ENCODE peak calls at places on chromosome 15, in four cellular contexts. One of them, this sample, is unnamed.

GRCh38 chr15:91849749-91850161 is 3.8 kb upstream of the SLCO3A1 start:
- DNase-seq in astrocyte of the spinal cord: peak; percentile 57
- DNase-seq in GM04504: peak; percentile 15
- DNase-seq in cardiac muscle cell: peak; percentile 79
- DNase-seq in this sample: peak; percentile 36

GRCh38 chr15:34616613-34617012 is 33.2 kb upstream of the GOLGA8B start:
- DNase-seq in astrocyte of the spinal cord: peak; percentile 40
- DNase-seq in GM04504: peak; percentile 9
- DNase-seq in cardiac muscle cell: peak; percentile 35
- DNase-seq in this sample: peak; percentile 54

GRCh38 chr15:60076582-60077263 is 72.6 kb downstream of the FOXB1 start:
- DNase-seq in astrocyte of the spinal cord: no peak
- DNase-seq in GM04504: no peak
- DNase-seq in cardiac muscle cell: no peak
- DNase-seq in this sample: no peak

GRCh38 chr15:92391640-92392039 is 2.0 kb upstream of the ST8SIA2 start:
- DNase-seq in astrocyte of the spinal cord: peak; percentile 37
- DNase-seq in GM04504: no peak
- DNase-seq in cardiac muscle cell: peak; percentile 23
- DNase-seq in this sample: peak; percentile 19

GRCh38 chr15:99177679-99178078 is 71.7 kb downstream of the TTC23 start:
- DNase-seq in astrocyte of the spinal cord: no peak
- DNase-seq in GM04504: no peak
- DNase-seq in cardiac muscle cell: no peak
- DNase-seq in this sample: no peak

GRCh38 chr15:53611145-53611920 is 148.1 kb downstream of the WDR72 start:
- DNase-seq in astrocyte of the spinal cord: peak; percentile 65
- DNase-seq in GM04504: no peak
- DNase-seq in cardiac muscle cell: no peak
- DNase-seq in this sample: no peak

GRCh38 chr15:64732156-64732860 is 43.1 kb downstream of the RBPMS2 start:
- DNase-seq in astrocyte of the spinal cord: no peak
- DNase-seq in GM04504: no peak
- DNase-seq in cardiac muscle cell: no peak
- DNase-seq in this sample: no peak

GRCh38 chr15:49621327-49622210 is 721 bp downstream of the DTWD1 start:
- DNase-seq in astrocyte of the spinal cord: peak; percentile 42
- DNase-seq in GM04504: no peak
- DNase-seq in cardiac muscle cell: peak; percentile 27
- DNase-seq in this sample: no peak

GRCh38 chr15:68258684-68259083 is 18.9 kb upstream of the FEM1B start:
- DNase-seq in astrocyte of the spinal cord: no peak
- DNase-seq in GM04504: no peak
- DNase-seq in cardiac muscle cell: no peak
- DNase-seq in this sample: no peak

GRCh38 chr15:60937278-60937677 is 291.8 kb downstream of the RORA start:
- DNase-seq in astrocyte of the spinal cord: no peak
- DNase-seq in GM04504: no peak
- DNase-seq in cardiac muscle cell: no peak
- DNase-seq in this sample: no peak

GRCh38 chr15:63407612-63408011 is 26.0 kb upstream of the CA12 start:
- DNase-seq in astrocyte of the spinal cord: no peak
- DNase-seq in GM04504: no peak
- DNase-seq in cardiac muscle cell: no peak
- DNase-seq in this sample: peak; percentile 35